ENCODE peak calls at places on chromosome 2, in four cellular contexts. One of them, this sample, is unnamed.
A peak's percentile ranks its signal among the peaks of the same experiment; 100 is the strongest.

GRCh38 chr2:40545645-40546044 is 93.8 kb upstream of the SLC8A1 start:
- DNase-seq in epithelial cell of esophagus: no peak
- DNase-seq in posterior vena cava: no peak
- DNase-seq in stimulated activated CD8-positive, alpha-beta memory T cell treated with anti-CD3 and anti-CD28 coated beads, Interleukin-12 subunit alpha, Interleukin-12 subunit beta, amount 100 ng/mL, for 4 hours: no peak
- DNase-seq in this sample: no peak

GRCh38 chr2:60806988-60807681 is 51.1 kb downstream of the PAPOLG start:
- DNase-seq in epithelial cell of esophagus: peak; percentile 16
- DNase-seq in stimulated activated CD8-positive, alpha-beta memory T cell treated with anti-CD3 and anti-CD28 coated beads, Interleukin-12 subunit alpha, Interleukin-12 subunit beta, amount 100 ng/mL, for 4 hours: no peak
- DNase-seq in posterior vena cava: no peak
- DNase-seq in this sample: peak; percentile 81

GRCh38 chr2:238651306-238652052 is 196.4 kb upstream of the TWIST2 start:
- DNase-seq in posterior vena cava: no peak
- DNase-seq in stimulated activated CD8-positive, alpha-beta memory T cell treated with anti-CD3 and anti-CD28 coated beads, Interleukin-12 subunit alpha, Interleukin-12 subunit beta, amount 100 ng/mL, for 4 hours: no peak
- DNase-seq in epithelial cell of esophagus: no peak
- DNase-seq in this sample: no peak

GRCh38 chr2:56713161-56713676 is 529.4 kb downstream of the CCDC85A start:
- DNase-seq in epithelial cell of esophagus: no peak
- DNase-seq in posterior vena cava: no peak
- DNase-seq in stimulated activated CD8-positive, alpha-beta memory T cell treated with anti-CD3 and anti-CD28 coated beads, Interleukin-12 subunit alpha, Interleukin-12 subunit beta, amount 100 ng/mL, for 4 hours: no peak
- DNase-seq in this sample: peak; percentile 74

GRCh38 chr2:148653437-148653836 is 8.9 kb downstream of the EPC2 start:
- DNase-seq in stimulated activated CD8-positive, alpha-beta memory T cell treated with anti-CD3 and anti-CD28 coated beads, Interleukin-12 subunit alpha, Interleukin-12 subunit beta, amount 100 ng/mL, for 4 hours: no peak
- DNase-seq in posterior vena cava: no peak
- DNase-seq in epithelial cell of esophagus: no peak
- DNase-seq in this sample: no peak

GRCh38 chr2:85537600-85538506 is 1.1 kb upstream of the MAT2A start:
- DNase-seq in epithelial cell of esophagus: peak; percentile 46
- DNase-seq in stimulated activated CD8-positive, alpha-beta memory T cell treated with anti-CD3 and anti-CD28 coated beads, Interleukin-12 subunit alpha, Interleukin-12 subunit beta, amount 100 ng/mL, for 4 hours: peak; percentile 10
- DNase-seq in posterior vena cava: peak; percentile 87
- DNase-seq in this sample: peak; percentile 34

GRCh38 chr2:151775057-151775740 is 40.9 kb upstream of the NEB start:
- DNase-seq in posterior vena cava: no peak
- DNase-seq in stimulated activated CD8-positive, alpha-beta memory T cell treated with anti-CD3 and anti-CD28 coated beads, Interleukin-12 subunit alpha, Interleukin-12 subunit beta, amount 100 ng/mL, for 4 hours: no peak
- DNase-seq in epithelial cell of esophagus: no peak
- DNase-seq in this sample: peak; percentile 23

GRCh38 chr2:55618025-55618648 is 715 bp upstream of the PPP4R3B start:
- DNase-seq in stimulated activated CD8-positive, alpha-beta memory T cell treated with anti-CD3 and anti-CD28 coated beads, Interleukin-12 subunit alpha, Interleukin-12 subunit beta, amount 100 ng/mL, for 4 hours: no peak
- DNase-seq in posterior vena cava: no peak
- DNase-seq in epithelial cell of esophagus: peak; percentile 27
- DNase-seq in this sample: peak; percentile 16

GRCh38 chr2:174662459-174662858 is 64.9 kb upstream of the WIPF1 start:
- DNase-seq in posterior vena cava: no peak
- DNase-seq in stimulated activated CD8-positive, alpha-beta memory T cell treated with anti-CD3 and anti-CD28 coated beads, Interleukin-12 subunit alpha, Interleukin-12 subunit beta, amount 100 ng/mL, for 4 hours: no peak
- DNase-seq in epithelial cell of esophagus: peak; percentile 77
- DNase-seq in this sample: peak; percentile 67

This sample was measured in amniotic epithelial cell.